ENCODE peak calls at places on chromosome X, in four cellular contexts. S, Q, J and I are unnamed samples.

GRCh38 chrX:67893931-67894330 is 350.1 kb downstream of the AR start:
- DNase-seq in Q (no peak), J (no peak), S (peak), I (no peak)

GRCh38 chrX:44234541-44234940 is 108.9 kb downstream of the EFHC2 start:
- DNase-seq in J (no peak), S (no peak), Q (no peak), I (no peak)

GRCh38 chrX:74924449-74925209 is 623 bp downstream of the NEXMIF start:
- DNase-seq in J (no peak), Q (peak), S (no peak), I (no peak)

GRCh38 chrX:47674776-47675175 is 15.8 kb upstream of the UXT start:
- DNase-seq in J (no peak), Q (no peak), S (no peak), I (no peak)

GRCh38 chrX:12042615-12043014 is 95.7 kb upstream of the FRMPD4 start:
- DNase-seq in S (no peak), Q (no peak), J (no peak), I (no peak)

GRCh38 chrX:110806145-110806544 is 10.5 kb upstream of the CHRDL1 start:
- DNase-seq in J (no peak), S (no peak), Q (no peak), I (no peak)

GRCh38 chrX:154401045-154401799 is 3.0 kb downstream of the RPL10 start:
- DNase-seq in J (no peak), Q (no peak), S (no peak), I (no peak)

GRCh38 chrX:41512394-41512793 is 65.3 kb downstream of the NYX start:
- DNase-seq in Q (no peak), S (no peak), J (peak), I (no peak)

GRCh38 chrX:56503941-56504673 is 59.3 kb upstream of the UBQLN2 start:
- DNase-seq in S (no peak), J (no peak), Q (no peak), I (no peak)

GRCh38 chrX:107389726-107390125 is 59.7 kb upstream of the FRMPD3 start:
- DNase-seq in S (no peak), Q (no peak), J (no peak), I (no peak)

GRCh38 chrX:53263597-53264094 is 17.7 kb downstream of the IQSEC2 start:
- DNase-seq in J (no peak), Q (no peak), S (peak), I (peak)

GRCh38 chrX:44039556-44039955 is 66.4 kb upstream of the NDP start:
- DNase-seq in S (no peak), J (no peak), Q (no peak), I (no peak)